ENCODE peak calls at places on chromosomes 6 and 20, in ten cellular contexts. One of them, this sample, is unnamed.

GRCh38 chr6:87151786-87152527 is 3.4 kb upstream of the ZNF292 start:
- DNase-seq in Peyer's patch: peak
- DNase-seq in PC-3: peak
- DNase-seq in fibroblast of pulmonary artery: peak
- DNase-seq in astrocyte of the spinal cord: peak
- DNase-seq in MG63: peak
- DNase-seq in effector memory CD8-positive, alpha-beta T cell: peak
- DNase-seq in DMS53: peak
- DNase-seq in RWPE1: peak
- DNase-seq in stimulated activated CD4-positive, alpha-beta T cell treated with anti-CD3 and anti-CD28 coated beads, Interleukin-15, amount 100 ng/mL, for 48 hours: peak
- DNase-seq in this sample: no peak

GRCh38 chr20:61218886-61219480 is 33.1 kb upstream of the CDH4 start:
- DNase-seq in Peyer's patch: no peak
- DNase-seq in PC-3: no peak
- DNase-seq in fibroblast of pulmonary artery: no peak
- DNase-seq in astrocyte of the spinal cord: peak
- DNase-seq in MG63: no peak
- DNase-seq in effector memory CD8-positive, alpha-beta T cell: no peak
- DNase-seq in DMS53: no peak
- DNase-seq in RWPE1: no peak
- DNase-seq in stimulated activated CD4-positive, alpha-beta T cell treated with anti-CD3 and anti-CD28 coated beads, Interleukin-15, amount 100 ng/mL, for 48 hours: no peak
- DNase-seq in this sample: no peak

GRCh38 chr20:37729909-37730308 is 36.1 kb downstream of the CTNNBL1 start:
- DNase-seq in Peyer's patch: no peak
- DNase-seq in PC-3: no peak
- DNase-seq in fibroblast of pulmonary artery: no peak
- DNase-seq in astrocyte of the spinal cord: peak
- DNase-seq in MG63: no peak
- DNase-seq in effector memory CD8-positive, alpha-beta T cell: no peak
- DNase-seq in DMS53: no peak
- DNase-seq in RWPE1: peak
- DNase-seq in stimulated activated CD4-positive, alpha-beta T cell treated with anti-CD3 and anti-CD28 coated beads, Interleukin-15, amount 100 ng/mL, for 48 hours: no peak
- DNase-seq in this sample: no peak

GRCh38 chr6:151616600-151616999 is 122.8 kb downstream of the CCDC170 start:
- DNase-seq in Peyer's patch: no peak
- DNase-seq in PC-3: no peak
- DNase-seq in fibroblast of pulmonary artery: no peak
- DNase-seq in astrocyte of the spinal cord: no peak
- DNase-seq in MG63: no peak
- DNase-seq in effector memory CD8-positive, alpha-beta T cell: no peak
- DNase-seq in DMS53: no peak
- DNase-seq in RWPE1: no peak
- DNase-seq in stimulated activated CD4-positive, alpha-beta T cell treated with anti-CD3 and anti-CD28 coated beads, Interleukin-15, amount 100 ng/mL, for 48 hours: no peak
- DNase-seq in this sample: no peak

GRCh38 chr6:2999005-2999620 is 581 bp upstream of the NQO2 start:
- DNase-seq in Peyer's patch: peak
- DNase-seq in PC-3: peak
- DNase-seq in fibroblast of pulmonary artery: peak
- DNase-seq in astrocyte of the spinal cord: no peak
- DNase-seq in MG63: peak
- DNase-seq in effector memory CD8-positive, alpha-beta T cell: no peak
- DNase-seq in DMS53: peak
- DNase-seq in RWPE1: no peak
- DNase-seq in stimulated activated CD4-positive, alpha-beta T cell treated with anti-CD3 and anti-CD28 coated beads, Interleukin-15, amount 100 ng/mL, for 48 hours: peak
- DNase-seq in this sample: peak

GRCh38 chr6:3490622-3490980 is 33.8 kb upstream of the SLC22A23 start:
- DNase-seq in Peyer's patch: no peak
- DNase-seq in PC-3: no peak
- DNase-seq in fibroblast of pulmonary artery: no peak
- DNase-seq in astrocyte of the spinal cord: no peak
- DNase-seq in MG63: no peak
- DNase-seq in effector memory CD8-positive, alpha-beta T cell: no peak
- DNase-seq in DMS53: no peak
- DNase-seq in RWPE1: no peak
- DNase-seq in stimulated activated CD4-positive, alpha-beta T cell treated with anti-CD3 and anti-CD28 coated beads, Interleukin-15, amount 100 ng/mL, for 48 hours: no peak
- DNase-seq in this sample: no peak

GRCh38 chr20:709864-710761 is 34.5 kb upstream of the SCRT2 start:
- DNase-seq in Peyer's patch: no peak
- DNase-seq in PC-3: no peak
- DNase-seq in fibroblast of pulmonary artery: no peak
- DNase-seq in astrocyte of the spinal cord: no peak
- DNase-seq in MG63: no peak
- DNase-seq in effector memory CD8-positive, alpha-beta T cell: no peak
- DNase-seq in DMS53: peak
- DNase-seq in RWPE1: no peak
- DNase-seq in stimulated activated CD4-positive, alpha-beta T cell treated with anti-CD3 and anti-CD28 coated beads, Interleukin-15, amount 100 ng/mL, for 48 hours: no peak
- DNase-seq in this sample: no peak

GRCh38 chr6:137097057-137097456 is 52.3 kb upstream of the IL20RA start:
- DNase-seq in Peyer's patch: no peak
- DNase-seq in PC-3: no peak
- DNase-seq in fibroblast of pulmonary artery: no peak
- DNase-seq in astrocyte of the spinal cord: no peak
- DNase-seq in MG63: no peak
- DNase-seq in effector memory CD8-positive, alpha-beta T cell: no peak
- DNase-seq in DMS53: no peak
- DNase-seq in RWPE1: no peak
- DNase-seq in stimulated activated CD4-positive, alpha-beta T cell treated with anti-CD3 and anti-CD28 coated beads, Interleukin-15, amount 100 ng/mL, for 48 hours: no peak
- DNase-seq in this sample: no peak

GRCh38 chr6:126127662-126128061 is 141.3 kb downstream of the TRMT11 start:
- DNase-seq in Peyer's patch: no peak
- DNase-seq in PC-3: peak
- DNase-seq in fibroblast of pulmonary artery: no peak
- DNase-seq in astrocyte of the spinal cord: peak
- DNase-seq in MG63: no peak
- DNase-seq in effector memory CD8-positive, alpha-beta T cell: no peak
- DNase-seq in DMS53: peak
- DNase-seq in RWPE1: no peak
- DNase-seq in stimulated activated CD4-positive, alpha-beta T cell treated with anti-CD3 and anti-CD28 coated beads, Interleukin-15, amount 100 ng/mL, for 48 hours: no peak
- DNase-seq in this sample: no peak

GRCh38 chr20:18902181-18902725 is 88.7 kb downstream of the SCP2D1 start:
- DNase-seq in Peyer's patch: no peak
- DNase-seq in PC-3: peak
- DNase-seq in fibroblast of pulmonary artery: no peak
- DNase-seq in astrocyte of the spinal cord: no peak
- DNase-seq in MG63: no peak
- DNase-seq in effector memory CD8-positive, alpha-beta T cell: no peak
- DNase-seq in DMS53: no peak
- DNase-seq in RWPE1: no peak
- DNase-seq in stimulated activated CD4-positive, alpha-beta T cell treated with anti-CD3 and anti-CD28 coated beads, Interleukin-15, amount 100 ng/mL, for 48 hours: no peak
- DNase-seq in this sample: no peak

GRCh38 chr20:51898788-51899187 is 96.5 kb upstream of the SALL4 start:
- DNase-seq in Peyer's patch: no peak
- DNase-seq in PC-3: no peak
- DNase-seq in fibroblast of pulmonary artery: no peak
- DNase-seq in astrocyte of the spinal cord: no peak
- DNase-seq in MG63: no peak
- DNase-seq in effector memory CD8-positive, alpha-beta T cell: no peak
- DNase-seq in DMS53: no peak
- DNase-seq in RWPE1: no peak
- DNase-seq in stimulated activated CD4-positive, alpha-beta T cell treated with anti-CD3 and anti-CD28 coated beads, Interleukin-15, amount 100 ng/mL, for 48 hours: no peak
- DNase-seq in this sample: no peak

GRCh38 chr6:4612636-4613171 is 163.5 kb upstream of the CDYL start:
- DNase-seq in Peyer's patch: no peak
- DNase-seq in PC-3: no peak
- DNase-seq in fibroblast of pulmonary artery: peak
- DNase-seq in astrocyte of the spinal cord: no peak
- DNase-seq in MG63: no peak
- DNase-seq in effector memory CD8-positive, alpha-beta T cell: no peak
- DNase-seq in DMS53: no peak
- DNase-seq in RWPE1: no peak
- DNase-seq in stimulated activated CD4-positive, alpha-beta T cell treated with anti-CD3 and anti-CD28 coated beads, Interleukin-15, amount 100 ng/mL, for 48 hours: no peak
- DNase-seq in this sample: no peak

GRCh38 chr6:1838604-1839003 is 228.9 kb downstream of the FOXC1 start:
- DNase-seq in Peyer's patch: no peak
- DNase-seq in PC-3: peak
- DNase-seq in fibroblast of pulmonary artery: peak
- DNase-seq in astrocyte of the spinal cord: peak
- DNase-seq in MG63: no peak
- DNase-seq in effector memory CD8-positive, alpha-beta T cell: no peak
- DNase-seq in DMS53: no peak
- DNase-seq in RWPE1: peak
- DNase-seq in stimulated activated CD4-positive, alpha-beta T cell treated with anti-CD3 and anti-CD28 coated beads, Interleukin-15, amount 100 ng/mL, for 48 hours: no peak
- DNase-seq in this sample: no peak

GRCh38 chr6:3851839-3852238 is 2.7 kb downstream of the FAM50B start:
- DNase-seq in Peyer's patch: no peak
- DNase-seq in PC-3: no peak
- DNase-seq in fibroblast of pulmonary artery: no peak
- DNase-seq in astrocyte of the spinal cord: no peak
- DNase-seq in MG63: no peak
- DNase-seq in effector memory CD8-positive, alpha-beta T cell: no peak
- DNase-seq in DMS53: no peak
- DNase-seq in RWPE1: no peak
- DNase-seq in stimulated activated CD4-positive, alpha-beta T cell treated with anti-CD3 and anti-CD28 coated beads, Interleukin-15, amount 100 ng/mL, for 48 hours: no peak
- DNase-seq in this sample: no peak

GRCh38 chr6:119333707-119334295 is 15.8 kb downstream of the MAN1A1 start:
- DNase-seq in Peyer's patch: no peak
- DNase-seq in PC-3: peak
- DNase-seq in fibroblast of pulmonary artery: no peak
- DNase-seq in astrocyte of the spinal cord: no peak
- DNase-seq in MG63: no peak
- DNase-seq in effector memory CD8-positive, alpha-beta T cell: no peak
- DNase-seq in DMS53: peak
- DNase-seq in RWPE1: peak
- DNase-seq in stimulated activated CD4-positive, alpha-beta T cell treated with anti-CD3 and anti-CD28 coated beads, Interleukin-15, amount 100 ng/mL, for 48 hours: no peak
- DNase-seq in this sample: no peak

GRCh38 chr6:29992792-29993191 is 50.5 kb downstream of the HLA-A start:
- DNase-seq in Peyer's patch: no peak
- DNase-seq in PC-3: peak
- DNase-seq in fibroblast of pulmonary artery: no peak
- DNase-seq in astrocyte of the spinal cord: no peak
- DNase-seq in MG63: peak
- DNase-seq in effector memory CD8-positive, alpha-beta T cell: no peak
- DNase-seq in DMS53: no peak
- DNase-seq in RWPE1: peak
- DNase-seq in stimulated activated CD4-positive, alpha-beta T cell treated with anti-CD3 and anti-CD28 coated beads, Interleukin-15, amount 100 ng/mL, for 48 hours: no peak
- DNase-seq in this sample: peak

GRCh38 chr6:107110200-107110599 is 5.1 kb downstream of the BEND3 start:
- DNase-seq in Peyer's patch: no peak
- DNase-seq in PC-3: no peak
- DNase-seq in fibroblast of pulmonary artery: no peak
- DNase-seq in astrocyte of the spinal cord: no peak
- DNase-seq in MG63: no peak
- DNase-seq in effector memory CD8-positive, alpha-beta T cell: no peak
- DNase-seq in DMS53: no peak
- DNase-seq in RWPE1: no peak
- DNase-seq in stimulated activated CD4-positive, alpha-beta T cell treated with anti-CD3 and anti-CD28 coated beads, Interleukin-15, amount 100 ng/mL, for 48 hours: no peak
- DNase-seq in this sample: no peak

GRCh38 chr6:136037885-136038460 is 186.5 kb downstream of the PDE7B start:
- DNase-seq in Peyer's patch: no peak
- DNase-seq in PC-3: no peak
- DNase-seq in fibroblast of pulmonary artery: peak
- DNase-seq in astrocyte of the spinal cord: peak
- DNase-seq in MG63: no peak
- DNase-seq in effector memory CD8-positive, alpha-beta T cell: no peak
- DNase-seq in DMS53: peak
- DNase-seq in RWPE1: no peak
- DNase-seq in stimulated activated CD4-positive, alpha-beta T cell treated with anti-CD3 and anti-CD28 coated beads, Interleukin-15, amount 100 ng/mL, for 48 hours: no peak
- DNase-seq in this sample: no peak

GRCh38 chr6:95978230-95978629 is 37.5 kb upstream of the FUT9 start:
- DNase-seq in Peyer's patch: no peak
- DNase-seq in PC-3: peak
- DNase-seq in fibroblast of pulmonary artery: no peak
- DNase-seq in astrocyte of the spinal cord: no peak
- DNase-seq in MG63: no peak
- DNase-seq in effector memory CD8-positive, alpha-beta T cell: no peak
- DNase-seq in DMS53: peak
- DNase-seq in RWPE1: no peak
- DNase-seq in stimulated activated CD4-positive, alpha-beta T cell treated with anti-CD3 and anti-CD28 coated beads, Interleukin-15, amount 100 ng/mL, for 48 hours: no peak
- DNase-seq in this sample: no peak

GRCh38 chr6:161011509-161012480 is 20.2 kb downstream of the MAP3K4 start:
- DNase-seq in Peyer's patch: no peak
- DNase-seq in PC-3: no peak
- DNase-seq in fibroblast of pulmonary artery: peak
- DNase-seq in astrocyte of the spinal cord: peak
- DNase-seq in MG63: no peak
- DNase-seq in effector memory CD8-positive, alpha-beta T cell: no peak
- DNase-seq in DMS53: no peak
- DNase-seq in RWPE1: no peak
- DNase-seq in stimulated activated CD4-positive, alpha-beta T cell treated with anti-CD3 and anti-CD28 coated beads, Interleukin-15, amount 100 ng/mL, for 48 hours: no peak
- DNase-seq in this sample: no peak

GRCh38 chr6:71107935-71108420 is 151.1 kb upstream of the B3GAT2 start:
- DNase-seq in Peyer's patch: no peak
- DNase-seq in PC-3: no peak
- DNase-seq in fibroblast of pulmonary artery: peak
- DNase-seq in astrocyte of the spinal cord: peak
- DNase-seq in MG63: peak
- DNase-seq in effector memory CD8-positive, alpha-beta T cell: no peak
- DNase-seq in DMS53: peak
- DNase-seq in RWPE1: peak
- DNase-seq in stimulated activated CD4-positive, alpha-beta T cell treated with anti-CD3 and anti-CD28 coated beads, Interleukin-15, amount 100 ng/mL, for 48 hours: no peak
- DNase-seq in this sample: peak

GRCh38 chr6:148851683-148852556 is 105.1 kb downstream of the UST start:
- DNase-seq in Peyer's patch: no peak
- DNase-seq in PC-3: no peak
- DNase-seq in fibroblast of pulmonary artery: no peak
- DNase-seq in astrocyte of the spinal cord: no peak
- DNase-seq in MG63: no peak
- DNase-seq in effector memory CD8-positive, alpha-beta T cell: no peak
- DNase-seq in DMS53: no peak
- DNase-seq in RWPE1: no peak
- DNase-seq in stimulated activated CD4-positive, alpha-beta T cell treated with anti-CD3 and anti-CD28 coated beads, Interleukin-15, amount 100 ng/mL, for 48 hours: no peak
- DNase-seq in this sample: no peak

GRCh38 chr6:18154507-18155272 is at the start of gene TPMT:
- DNase-seq in Peyer's patch: peak
- DNase-seq in PC-3: peak
- DNase-seq in fibroblast of pulmonary artery: no peak
- DNase-seq in astrocyte of the spinal cord: no peak
- DNase-seq in MG63: peak
- DNase-seq in effector memory CD8-positive, alpha-beta T cell: no peak
- DNase-seq in DMS53: peak
- DNase-seq in RWPE1: no peak
- DNase-seq in stimulated activated CD4-positive, alpha-beta T cell treated with anti-CD3 and anti-CD28 coated beads, Interleukin-15, amount 100 ng/mL, for 48 hours: no peak
- DNase-seq in this sample: no peak

GRCh38 chr6:24926192-24926591 is 9.6 kb downstream of the RIPOR2 start:
- DNase-seq in Peyer's patch: no peak
- DNase-seq in PC-3: peak
- DNase-seq in fibroblast of pulmonary artery: no peak
- DNase-seq in astrocyte of the spinal cord: no peak
- DNase-seq in MG63: no peak
- DNase-seq in effector memory CD8-positive, alpha-beta T cell: no peak
- DNase-seq in DMS53: peak
- DNase-seq in RWPE1: no peak
- DNase-seq in stimulated activated CD4-positive, alpha-beta T cell treated with anti-CD3 and anti-CD28 coated beads, Interleukin-15, amount 100 ng/mL, for 48 hours: no peak
- DNase-seq in this sample: no peak

This sample was measured in RCC 7860.